ENCODE peak calls at places on chromosomes 7 and 10, in five cellular contexts. One of them, this sample, is unnamed.

GRCh38 chr10:132107947-132108877 is 42.5 kb downstream of the JAKMIP3 start:
- DNase-seq in GDM1: no peak
- DNase-seq in stimulated activated CD4-positive, alpha-beta T cell treated with anti-CD3 and anti-CD28 coated beads, Interleukin-15, amount 100 ng/mL, for 48 hours: no peak
- DNase-seq in tibial artery: no peak
- DNase-seq in esophagus squamous epithelium: no peak
- DNase-seq in this sample: no peak

GRCh38 chr10:79105164-79105739 is 36.5 kb downstream of the ZMIZ1 start:
- DNase-seq in GDM1: no peak
- DNase-seq in stimulated activated CD4-positive, alpha-beta T cell treated with anti-CD3 and anti-CD28 coated beads, Interleukin-15, amount 100 ng/mL, for 48 hours: no peak
- DNase-seq in tibial artery: no peak
- DNase-seq in esophagus squamous epithelium: no peak
- DNase-seq in this sample: no peak

GRCh38 chr10:111112333-111112732 is 35.5 kb downstream of the ADRA2A start:
- DNase-seq in GDM1: no peak
- DNase-seq in stimulated activated CD4-positive, alpha-beta T cell treated with anti-CD3 and anti-CD28 coated beads, Interleukin-15, amount 100 ng/mL, for 48 hours: no peak
- DNase-seq in tibial artery: peak
- DNase-seq in esophagus squamous epithelium: no peak
- DNase-seq in this sample: no peak

GRCh38 chr7:147419001-147419400 is 1171.6 kb upstream of the C7orf33 start:
- DNase-seq in GDM1: no peak
- DNase-seq in stimulated activated CD4-positive, alpha-beta T cell treated with anti-CD3 and anti-CD28 coated beads, Interleukin-15, amount 100 ng/mL, for 48 hours: no peak
- DNase-seq in tibial artery: no peak
- DNase-seq in esophagus squamous epithelium: no peak
- DNase-seq in this sample: no peak

GRCh38 chr7:109094-109493 is 83.3 kb upstream of the FAM20C start:
- DNase-seq in GDM1: no peak
- DNase-seq in stimulated activated CD4-positive, alpha-beta T cell treated with anti-CD3 and anti-CD28 coated beads, Interleukin-15, amount 100 ng/mL, for 48 hours: no peak
- DNase-seq in tibial artery: peak
- DNase-seq in esophagus squamous epithelium: no peak
- DNase-seq in this sample: no peak

GRCh38 chr10:109105725-109106124 is 817.6 kb downstream of the XPNPEP1 start:
- DNase-seq in GDM1: no peak
- DNase-seq in stimulated activated CD4-positive, alpha-beta T cell treated with anti-CD3 and anti-CD28 coated beads, Interleukin-15, amount 100 ng/mL, for 48 hours: no peak
- DNase-seq in tibial artery: no peak
- DNase-seq in esophagus squamous epithelium: no peak
- DNase-seq in this sample: no peak

GRCh38 chr10:122130474-122131110 is 140.5 kb upstream of the BTBD16 start:
- DNase-seq in GDM1: no peak
- DNase-seq in stimulated activated CD4-positive, alpha-beta T cell treated with anti-CD3 and anti-CD28 coated beads, Interleukin-15, amount 100 ng/mL, for 48 hours: no peak
- DNase-seq in tibial artery: no peak
- DNase-seq in esophagus squamous epithelium: no peak
- DNase-seq in this sample: no peak

GRCh38 chr10:80277567-80278250 is 11.7 kb downstream of the MAT1A start:
- DNase-seq in GDM1: no peak
- DNase-seq in stimulated activated CD4-positive, alpha-beta T cell treated with anti-CD3 and anti-CD28 coated beads, Interleukin-15, amount 100 ng/mL, for 48 hours: no peak
- DNase-seq in tibial artery: no peak
- DNase-seq in esophagus squamous epithelium: no peak
- DNase-seq in this sample: no peak

GRCh38 chr7:14734839-14735321 is 167.7 kb downstream of the DGKB start:
- DNase-seq in GDM1: no peak
- DNase-seq in stimulated activated CD4-positive, alpha-beta T cell treated with anti-CD3 and anti-CD28 coated beads, Interleukin-15, amount 100 ng/mL, for 48 hours: no peak
- DNase-seq in tibial artery: no peak
- DNase-seq in esophagus squamous epithelium: no peak
- DNase-seq in this sample: no peak

GRCh38 chr7:20172736-20173334 is 44.3 kb downstream of the MACC1 start:
- DNase-seq in GDM1: peak
- DNase-seq in stimulated activated CD4-positive, alpha-beta T cell treated with anti-CD3 and anti-CD28 coated beads, Interleukin-15, amount 100 ng/mL, for 48 hours: no peak
- DNase-seq in tibial artery: peak
- DNase-seq in esophagus squamous epithelium: no peak
- DNase-seq in this sample: no peak

GRCh38 chr10:4883079-4883739 is 57.2 kb downstream of the AKR1E2 start:
- DNase-seq in GDM1: no peak
- DNase-seq in stimulated activated CD4-positive, alpha-beta T cell treated with anti-CD3 and anti-CD28 coated beads, Interleukin-15, amount 100 ng/mL, for 48 hours: no peak
- DNase-seq in tibial artery: no peak
- DNase-seq in esophagus squamous epithelium: no peak
- DNase-seq in this sample: no peak

GRCh38 chr7:91912500-91912899 is 28.2 kb upstream of the AKAP9 start:
- DNase-seq in GDM1: no peak
- DNase-seq in stimulated activated CD4-positive, alpha-beta T cell treated with anti-CD3 and anti-CD28 coated beads, Interleukin-15, amount 100 ng/mL, for 48 hours: no peak
- DNase-seq in tibial artery: no peak
- DNase-seq in esophagus squamous epithelium: no peak
- DNase-seq in this sample: no peak

GRCh38 chr7:140041626-140042385 is 20.9 kb downstream of the PARP12 start:
- DNase-seq in GDM1: no peak
- DNase-seq in stimulated activated CD4-positive, alpha-beta T cell treated with anti-CD3 and anti-CD28 coated beads, Interleukin-15, amount 100 ng/mL, for 48 hours: no peak
- DNase-seq in tibial artery: no peak
- DNase-seq in esophagus squamous epithelium: no peak
- DNase-seq in this sample: no peak

GRCh38 chr7:38840736-38841460 is 68.1 kb downstream of the VPS41 start:
- DNase-seq in GDM1: no peak
- DNase-seq in stimulated activated CD4-positive, alpha-beta T cell treated with anti-CD3 and anti-CD28 coated beads, Interleukin-15, amount 100 ng/mL, for 48 hours: no peak
- DNase-seq in tibial artery: no peak
- DNase-seq in esophagus squamous epithelium: no peak
- DNase-seq in this sample: no peak

GRCh38 chr10:132535065-132535651 is 2.4 kb upstream of the INPP5A start:
- DNase-seq in GDM1: no peak
- DNase-seq in stimulated activated CD4-positive, alpha-beta T cell treated with anti-CD3 and anti-CD28 coated beads, Interleukin-15, amount 100 ng/mL, for 48 hours: no peak
- DNase-seq in tibial artery: peak
- DNase-seq in esophagus squamous epithelium: no peak
- DNase-seq in this sample: no peak

GRCh38 chr7:17062433-17063383 is 180.9 kb upstream of the AGR3 start:
- DNase-seq in GDM1: no peak
- DNase-seq in stimulated activated CD4-positive, alpha-beta T cell treated with anti-CD3 and anti-CD28 coated beads, Interleukin-15, amount 100 ng/mL, for 48 hours: no peak
- DNase-seq in tibial artery: no peak
- DNase-seq in esophagus squamous epithelium: no peak
- DNase-seq in this sample: no peak